ENCODE peak calls at places on chromosomes 2 and 18, in seven cellular contexts. Z, G, M, I, S, W and A are unnamed samples.

GRCh38 chr2:47218066-47218581 is 63.0 kb upstream of the STPG4 start:
- DNase-seq in M (no peak), G (no peak), Z (no peak), I (no peak), W (no peak), S (no peak), A (no peak)

GRCh38 chr18:13300029-13300428 is 81.5 kb downstream of the LDLRAD4 start:
- DNase-seq in S (no peak), G (no peak), I (no peak), W (no peak), M (no peak), Z (no peak), A (no peak)

GRCh38 chr2:168114021-168114420 is 133.4 kb downstream of the STK39 start:
- DNase-seq in I (no peak), Z (no peak), G (no peak), M (no peak), S (no peak), W (no peak), A (no peak)

GRCh38 chr2:109185338-109185737 is 56.3 kb downstream of the SH3RF3 start:
- DNase-seq in S (no peak), W (peak), M (peak), Z (no peak), I (peak), G (no peak), A (no peak)

GRCh38 chr2:121150126-121150525 is 134.9 kb downstream of the TFCP2L1 start:
- DNase-seq in I (no peak), G (no peak), Z (no peak), W (no peak), S (no peak), M (no peak), A (no peak)

GRCh38 chr2:86396304-86396785 is 44.8 kb upstream of the KDM3A start:
- DNase-seq in W (no peak), G (no peak), Z (peak), I (peak), S (peak), M (no peak), A (no peak)

GRCh38 chr2:148044322-148044721 is 23.4 kb downstream of the MBD5 start:
- DNase-seq in M (no peak), G (no peak), Z (peak), I (no peak), S (no peak), W (no peak), A (no peak)

GRCh38 chr2:145110668-145111067 is 590.7 kb upstream of the ZEB2 start:
- DNase-seq in M (no peak), G (no peak), I (peak), W (no peak), Z (peak), S (no peak), A (no peak)

GRCh38 chr2:217478831-217479435 is 523.9 kb downstream of the TNS1 start:
- DNase-seq in I (no peak), G (no peak), S (no peak), Z (no peak), W (no peak), M (no peak), A (no peak)

GRCh38 chr2:43082111-43082877 is 144.1 kb downstream of the ZFP36L2 start:
- DNase-seq in W (peak), S (no peak), I (peak), G (no peak), M (no peak), Z (peak), A (no peak)

GRCh38 chr2:206392118-206392517 is 51.2 kb upstream of the ADAM23 start:
- DNase-seq in W (no peak), I (peak), Z (peak), M (peak), S (peak), G (no peak), A (no peak)

GRCh38 chr2:237262838-237263771 is 150.9 kb downstream of the COL6A3 start:
- DNase-seq in Z (peak), S (no peak), M (no peak), I (peak), W (peak), G (no peak), A (no peak)

GRCh38 chr18:78732273-78733210 is 247.1 kb upstream of the SALL3 start:
- DNase-seq in W (no peak), Z (no peak), S (no peak), M (no peak), I (no peak), G (no peak), A (no peak)

GRCh38 chr2:148992448-148992847 is 46.1 kb upstream of the LYPD6B start:
- DNase-seq in M (no peak), I (no peak), G (no peak), Z (no peak), S (no peak), W (no peak), A (no peak)

GRCh38 chr2:22450831-22451230 is 934.1 kb upstream of the KLHL29 start:
- DNase-seq in I (no peak), Z (no peak), G (no peak), S (no peak), W (no peak), M (no peak), A (no peak)

GRCh38 chr2:99682280-99683060 is 192.7 kb upstream of the REV1 start:
- DNase-seq in I (peak), Z (no peak), G (no peak), M (no peak), S (no peak), W (no peak), A (no peak)

GRCh38 chr2:216436369-216436768 is 24.1 kb downstream of the SMARCAL1 start:
- DNase-seq in S (no peak), G (no peak), W (no peak), I (peak), Z (no peak), M (peak), A (no peak)

GRCh38 chr2:123913266-123913810 is 111.7 kb upstream of the CNTNAP5 start:
- DNase-seq in I (no peak), M (no peak), S (no peak), G (no peak), Z (no peak), W (no peak), A (no peak)

GRCh38 chr2:235358981-235359471 is 134.8 kb upstream of the AGAP1 start:
- DNase-seq in I (peak), S (no peak), W (no peak), Z (no peak), G (no peak), M (no peak), A (no peak)

GRCh38 chr2:45993476-45993991 is 303.7 kb upstream of the EPAS1 start:
- DNase-seq in G (no peak), Z (peak), S (peak), I (peak), M (peak), W (peak), A (peak)

GRCh38 chr2:130852521-130853115 is 15.9 kb downstream of the ARHGEF4 start:
- DNase-seq in W (no peak), I (no peak), G (no peak), M (no peak), S (no peak), Z (no peak), A (no peak)

GRCh38 chr2:63059434-63060078 is 8.9 kb downstream of the OTX1 start:
- DNase-seq in G (no peak), W (peak), Z (no peak), M (no peak), I (no peak), S (no peak), A (no peak)

GRCh38 chr2:64104944-64105343 is 39.3 kb downstream of the PELI1 start:
- DNase-seq in G (no peak), M (no peak), I (no peak), S (no peak), Z (peak), W (no peak), A (no peak)

GRCh38 chr18:31819106-31819924 is 58.6 kb upstream of the SLC25A52 start:
- DNase-seq in G (no peak), W (no peak), M (peak), I (peak), Z (peak), S (peak), A (peak)

GRCh38 chr18:13616041-13616440 is 110.3 kb downstream of the FAM210A start:
- DNase-seq in I (no peak), S (peak), G (no peak), W (no peak), Z (no peak), M (no peak), A (no peak)

GRCh38 chr2:38528008-38528442 is 74.7 kb downstream of the HNRNPLL start:
- DNase-seq in M (no peak), G (no peak), I (peak), W (peak), Z (peak), S (peak), A (no peak)

GRCh38 chr2:27518113-27518781 is 21.6 kb downstream of the GCKR start:
- DNase-seq in W (no peak), S (no peak), G (no peak), Z (no peak), M (no peak), I (no peak), A (no peak)

GRCh38 chr18:59651071-59651470 is 46.2 kb downstream of the CCBE1 start:
- DNase-seq in G (no peak), W (no peak), I (no peak), Z (no peak), M (no peak), S (no peak), A (no peak)

GRCh38 chr2:95314964-95315611 is 17.9 kb downstream of the KCNIP3 start:
- DNase-seq in G (no peak), M (no peak), Z (peak), I (peak), W (peak), S (peak), A (no peak)

GRCh38 chr2:215419769-215420470 is 15.9 kb downstream of the FN1 start:
- DNase-seq in G (no peak), S (no peak), Z (no peak), M (no peak), W (no peak), I (no peak), A (no peak)

GRCh38 chr2:10026940-10027569 is 16.3 kb upstream of the KLF11 start:
- DNase-seq in M (no peak), I (no peak), Z (no peak), W (peak), G (no peak), S (no peak), A (no peak)
- H3K27ac ChIP-seq in M (no peak), I (no peak), Z (no peak), W (no peak), G (no peak), S (no peak), A (no peak)

DNA sequence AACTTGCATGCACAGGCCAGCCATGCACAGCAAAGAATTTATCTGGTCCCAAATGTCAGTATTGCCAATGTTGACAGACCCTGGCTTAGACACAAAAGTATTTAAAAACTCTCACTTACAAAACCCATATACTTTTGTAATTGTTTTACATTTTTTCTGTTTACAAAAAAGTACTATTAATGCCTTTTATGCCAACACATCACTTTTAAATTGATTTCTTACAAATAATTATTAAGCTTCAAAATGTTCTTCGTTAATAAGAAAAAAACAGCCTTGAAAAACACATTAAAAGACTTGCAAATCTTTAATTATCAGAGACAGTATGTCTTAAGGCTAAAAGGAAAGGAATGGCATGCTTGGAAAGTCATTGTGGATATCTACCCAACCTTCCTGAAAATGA is 181.3 kb upstream of the TWIST2 start:
- DNase-seq in S (no peak), Z (no peak), G (no peak), W (no peak), M (no peak), I (no peak), A (no peak)
- H3K27ac ChIP-seq in S (no peak), Z (no peak), G (no peak), W (no peak), M (no peak), I (no peak), A (no peak)

GRCh38 chr18:61606759-61607158 is 273.5 kb downstream of the CDH20 start:
- DNase-seq in W (peak), G (no peak), M (peak), Z (peak), S (no peak), I (peak), A (peak)
- H3K27ac ChIP-seq in W (peak), G (no peak), M (peak), Z (peak), S (no peak), I (peak), A (peak)

DNA sequence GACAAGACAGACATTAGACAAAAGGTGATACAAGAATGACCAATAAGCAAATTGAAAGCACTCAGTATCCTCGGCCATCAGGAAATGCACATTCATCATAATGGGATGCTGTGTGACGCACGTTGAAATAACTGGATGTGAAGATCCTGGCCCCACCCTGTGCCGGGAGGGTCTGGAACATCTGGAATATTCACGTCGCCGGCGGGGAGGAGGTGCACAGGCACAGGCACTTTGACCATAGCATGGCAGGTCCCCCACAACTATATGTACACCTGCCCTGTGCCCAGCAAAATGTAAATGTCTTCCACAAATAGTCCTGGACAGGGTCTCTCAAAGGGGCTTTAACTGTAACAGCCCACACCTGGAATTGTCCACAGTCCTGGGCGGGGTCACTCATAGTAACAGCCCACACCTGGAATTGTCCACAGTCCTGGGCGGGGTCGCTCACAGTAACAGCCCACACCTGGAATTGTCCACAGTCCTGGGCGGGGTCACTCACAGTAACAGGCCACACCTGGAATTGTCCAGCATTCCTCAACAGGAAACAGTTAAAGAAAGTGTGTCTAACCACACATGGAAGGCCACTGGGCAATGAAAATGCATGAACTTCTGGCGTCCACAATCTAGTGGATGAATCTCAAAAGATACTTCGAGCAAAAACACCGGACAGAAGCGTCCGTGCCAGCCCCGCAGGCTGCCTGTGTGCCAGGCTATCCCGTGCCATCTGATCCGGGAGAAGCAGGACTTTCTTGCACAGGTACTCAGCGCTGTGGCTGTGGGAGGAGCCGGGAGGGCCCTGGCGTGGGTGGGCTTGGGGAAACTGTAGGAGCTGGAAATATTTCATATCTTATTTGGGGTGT is 113.4 kb downstream of the RTP5 start:
- DNase-seq in G (no peak), M (no peak), I (no peak), S (no peak), Z (no peak), W (no peak), A (no peak)
- H3K27ac ChIP-seq in G (no peak), M (no peak), I (no peak), S (no peak), Z (no peak), W (no peak), A (no peak)

GRCh38 chr2:100884145-100884621 is 64.2 kb downstream of the NPAS2 start:
- DNase-seq in I (peak), W (no peak), S (no peak), M (no peak), Z (no peak), G (no peak), A (no peak)
- H3K27ac ChIP-seq in I (no peak), W (no peak), S (no peak), M (no peak), Z (no peak), G (no peak), A (no peak)

GRCh38 chr2:241373449-241373848 is 17.4 kb downstream of the FARP2 start:
- DNase-seq in G (no peak), I (no peak), Z (no peak), M (no peak), W (no peak), S (peak), A (no peak)
- H3K27ac ChIP-seq in G (no peak), I (no peak), Z (no peak), M (no peak), W (no peak), S (peak), A (no peak)